ENCODE peak calls at places on chromosomes 2 and 18, in seven cellular contexts. H is stomach; C is tibial nerve; J is cardiac muscle cell; M is A549; A is CD8-positive, alpha-beta T cell; K is adrenal gland. O is an unnamed sample.

GRCh38 chr2:190090148-190090547 is 27.6 kb upstream of the MSTN start:
- DNase-seq in H (no peak), C (no peak), J (no peak), M (no peak), A (no peak), K (no peak), O (no peak)

GRCh38 chr2:235439959-235440662 is 53.7 kb upstream of the AGAP1 start:
- DNase-seq in H (no peak), C (no peak), J (no peak), M (no peak), A (no peak), K (no peak), O (no peak)

GRCh38 chr2:15985531-15985930 is 45.2 kb downstream of the MYCN start:
- DNase-seq in H (no peak), C (no peak), J (no peak), M (no peak), A (no peak), K (no peak), O (no peak)

GRCh38 chr2:178282075-178282474 is 87.8 kb downstream of the OSBPL6 start:
- DNase-seq in H (no peak), C (no peak), J (no peak), M (peak; percentile 82), A (no peak), K (no peak), O (no peak)

GRCh38 chr2:174365583-174365982 is 29.9 kb upstream of the SCRN3 start:
- DNase-seq in H (no peak), C (no peak), J (no peak), M (no peak), A (no peak), K (no peak), O (no peak)

GRCh38 chr2:69070987-69071386 is 58.0 kb downstream of the ANTXR1 start:
- DNase-seq in H (no peak), C (no peak), J (no peak), M (no peak), A (no peak), K (no peak), O (no peak)

GRCh38 chr2:177148477-177149154 is 64.0 kb upstream of the HNRNPA3 start:
- DNase-seq in H (peak; percentile 80), C (peak; percentile 53), J (peak; percentile 89), M (peak; percentile 75), A (peak; percentile 56), K (peak; percentile 78), O (peak; percentile 76)

GRCh38 chr2:234997389-234997788 is 45.6 kb downstream of the SH3BP4 start:
- DNase-seq in H (no peak), C (no peak), J (no peak), M (no peak), A (no peak), K (no peak), O (no peak)

GRCh38 chr18:49682301-49683190 is 120.7 kb downstream of the LIPG start:
- DNase-seq in H (no peak), C (no peak), J (no peak), M (no peak), A (no peak), K (no peak), O (no peak)

GRCh38 chr2:241595600-241596140 is 37.1 kb downstream of the BOK start:
- DNase-seq in H (no peak), C (no peak), J (peak; percentile 24), M (no peak), A (no peak), K (no peak), O (no peak)

GRCh38 chr2:131168578-131168977 is 40.8 kb upstream of the POTEE start:
- DNase-seq in H (no peak), C (no peak), J (no peak), M (no peak), A (no peak), K (no peak), O (no peak)

GRCh38 chr18:46939998-46940571 is 22.7 kb downstream of the KATNAL2 start:
- DNase-seq in H (no peak), C (no peak), J (no peak), M (no peak), A (no peak), K (no peak), O (no peak)
- H3K27ac ChIP-seq in H (no peak overlapping the region), C (no peak overlapping the region), J (no peak overlapping the region), M (no peak overlapping the region), A (no peak overlapping the region), K (no peak overlapping the region), O (no peak overlapping the region)

GRCh38 chr2:237059155-237059875 is 26.4 kb upstream of the COPS8 start:
- DNase-seq in H (no peak), C (no peak), J (no peak), M (no peak), A (no peak), K (no peak), O (no peak)
- H3K4me3 ChIP-seq in H (no peak overlapping the region), C (no peak overlapping the region), J (no peak overlapping the region), M (no peak overlapping the region), A (no peak overlapping the region), K (no peak overlapping the region), O (no peak overlapping the region)

GRCh38 chr2:222284466-222284865 is 14.3 kb downstream of the PAX3 start:
- DNase-seq in H (no peak), C (no peak), J (no peak), M (no peak), A (no peak), K (no peak), O (no peak)
- TF ChIP-seq CTCF in H (no peak), C (no peak), J (no peak), M (no peak), A (no peak), K (no peak), O (no peak)

GRCh38 chr2:40367032-40367431 is 84.9 kb downstream of the SLC8A1 start:
- DNase-seq in H (no peak), C (no peak), J (no peak), M (no peak), A (no peak), K (no peak), O (no peak)

GRCh38 chr2:40371525-40372277 is 80.2 kb downstream of the SLC8A1 start:
- DNase-seq in H (no peak), C (no peak), J (peak; percentile 51), M (no peak), A (no peak), K (peak; percentile 47), O (no peak)

GRCh38 chr2:40372278-40372580 is 79.7 kb downstream of the SLC8A1 start:
- DNase-seq in H (no peak), C (no peak), J (no peak), M (no peak), A (no peak), K (no peak), O (no peak)

GRCh38 chr2:40367652-40368051 is 84.2 kb downstream of the SLC8A1 start:
- DNase-seq in H (no peak), C (no peak), J (no peak), M (no peak), A (no peak), K (no peak), O (no peak)

GRCh38 chr2:40369619-40370397 is 82.1 kb downstream of the SLC8A1 start:
- DNase-seq in H (no peak), C (no peak), J (no peak), M (no peak), A (no peak), K (no peak), O (no peak)
- H3K27ac ChIP-seq in H (no peak overlapping the region), C (no peak overlapping the region), J (peak overlapping the region; percentile 29), M (no peak overlapping the region), A (no peak overlapping the region), K (no peak overlapping the region), O (no peak overlapping the region)

GRCh38 chr2:128692895-128693519 is 374.3 kb upstream of the HS6ST1 start:
- DNase-seq in H (no peak), C (no peak), J (no peak), M (no peak), A (no peak), K (no peak), O (no peak)

GRCh38 chr2:128690431-128690830 is 371.8 kb upstream of the HS6ST1 start:
- DNase-seq in H (no peak), C (no peak), J (no peak), M (no peak), A (no peak), K (no peak), O (no peak)

GRCh38 chr2:128691526-128691925 is 372.9 kb upstream of the HS6ST1 start:
- DNase-seq in H (no peak), C (no peak), J (no peak), M (no peak), A (no peak), K (no peak), O (no peak)

GRCh38 chr2:128689971-128690370 is 371.3 kb upstream of the HS6ST1 start:
- DNase-seq in H (no peak), C (no peak), J (no peak), M (no peak), A (no peak), K (no peak), O (no peak)

GRCh38 chr2:128690869-128691268 is 372.2 kb upstream of the HS6ST1 start:
- DNase-seq in H (no peak), C (no peak), J (no peak), M (no peak), A (no peak), K (no peak), O (no peak)
- H3K4me3 ChIP-seq in H (no peak overlapping the region), C (no peak overlapping the region), J (no peak overlapping the region), M (no peak overlapping the region), A (no peak overlapping the region), K (no peak overlapping the region), O (no peak overlapping the region)

GRCh38 chr2:112645396-112646101 is at the start of gene SLC20A1:
- DNase-seq in H (peak; percentile 97), C (peak; percentile 87), J (peak; percentile 94), M (peak; percentile 94), A (peak; percentile 98), K (peak; percentile 97), O (peak; percentile 97)
- TF ChIP-seq CTCF in H (no peak), C (peak; percentile 68), J (peak; percentile 17), M (peak; percentile 45), A (peak; percentile 55), K (peak; percentile 41), O (peak; percentile 35)

DNA sequence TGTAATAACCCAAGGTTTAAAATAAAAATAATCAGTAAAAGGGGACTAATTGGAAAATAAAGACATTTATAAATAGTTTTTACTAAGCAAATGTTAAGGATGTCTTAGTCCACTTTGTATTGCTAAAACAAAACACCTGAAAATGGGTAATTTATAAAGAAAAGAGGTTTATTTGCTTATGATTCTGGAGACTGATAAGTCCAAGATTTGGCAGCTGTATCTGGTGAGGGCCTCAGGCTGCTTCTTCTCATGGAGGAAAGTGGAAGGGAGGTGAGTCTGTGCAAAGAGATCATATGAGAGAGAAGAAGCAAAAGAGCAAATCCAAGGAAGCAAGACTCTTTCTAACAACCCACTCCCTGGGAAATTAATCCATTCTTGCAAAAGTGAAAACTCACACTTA is 299.5 kb downstream of the DSC3 start:
- DNase-seq in H (no peak), C (no peak), J (no peak), M (no peak), A (no peak), K (no peak), O (no peak)
- H3K27ac ChIP-seq in H (no peak overlapping the region), C (no peak overlapping the region), J (no peak overlapping the region), M (no peak overlapping the region), A (no peak overlapping the region), K (no peak overlapping the region), O (no peak overlapping the region)

GRCh38 chr2:77087987-77088414 is 434.2 kb downstream of the LRRTM4 start:
- DNase-seq in H (no peak), C (no peak), J (no peak), M (no peak), A (no peak), K (no peak), O (no peak)

GRCh38 chr2:77081597-77081996 is 440.6 kb downstream of the LRRTM4 start:
- DNase-seq in H (no peak), C (no peak), J (no peak), M (no peak), A (no peak), K (no peak), O (no peak)

GRCh38 chr2:77086478-77086877 is 435.7 kb downstream of the LRRTM4 start:
- DNase-seq in H (no peak), C (no peak), J (no peak), M (no peak), A (no peak), K (no peak), O (no peak)
- H3K4me3 ChIP-seq in H (no peak overlapping the region), C (no peak overlapping the region), J (no peak overlapping the region), M (no peak overlapping the region), A (no peak overlapping the region), K (no peak overlapping the region), O (no peak overlapping the region)

O was measured in dorsolateral prefrontal cortex.